ENCODE peak calls at places on chromosome 15, in six cellular contexts. A is left colon; I is CD8-positive, alpha-beta T cell; V is GM23248; Y is HEK293T; F is Right ventricle myocardium inferior. Z is an unnamed sample.

GRCh38 chr15:60001642-60002527 is 2.2 kb upstream of the FOXB1 start:
- DNase-seq in A (no peak), I (no peak), V (no peak), Y (no peak), F (no peak), Z (no peak)

GRCh38 chr15:62482715-62483429 is 317.8 kb upstream of the C2CD4B start:
- DNase-seq in A (no peak), I (no peak), V (peak), Y (peak), F (no peak), Z (peak)

GRCh38 chr15:88166330-88166993 is 90.1 kb downstream of the NTRK3 start:
- DNase-seq in A (no peak), I (no peak), V (peak), Y (peak), F (no peak), Z (no peak)

GRCh38 chr15:68986292-68986691 is 28.2 kb upstream of the NOX5 start:
- DNase-seq in A (no peak), I (no peak), V (no peak), Y (no peak), F (no peak), Z (no peak)

GRCh38 chr15:51536965-51537574 is 85.5 kb downstream of the DMXL2 start:
- DNase-seq in A (no peak), I (no peak), V (peak), Y (peak), F (no peak), Z (peak)

GRCh38 chr15:41648097-41648496 is 12.1 kb upstream of the MGA start:
- DNase-seq in A (no peak), I (no peak), V (no peak), Y (no peak), F (no peak), Z (no peak)

GRCh38 chr15:79743032-79743431 is 153.8 kb downstream of the MTHFS start:
- DNase-seq in A (no peak), I (no peak), V (peak), Y (no peak), F (no peak), Z (no peak)

GRCh38 chr15:30059771-30060170 is 23.0 kb upstream of the GOLGA8J start:
- DNase-seq in A (no peak), I (no peak), V (no peak), Y (no peak), F (no peak), Z (no peak)

GRCh38 chr15:90362936-90363212 is 10.8 kb downstream of the ZNF774 start:
- DNase-seq in A (no peak), I (no peak), V (peak), Y (no peak), F (no peak), Z (peak)

GRCh38 chr15:38072507-38073277 is 138.3 kb downstream of the TMCO5A start:
- DNase-seq in A (peak), I (no peak), V (peak), Y (peak), F (peak), Z (peak)

GRCh38 chr15:99578809-99579208 is 13.0 kb downstream of the MEF2A start:
- DNase-seq in A (no peak), I (no peak), V (peak), Y (peak), F (no peak), Z (no peak)

GRCh38 chr15:43270676-43271306 is 4.1 kb upstream of the TGM5 start:
- DNase-seq in A (no peak), I (no peak), V (no peak), Y (no peak), F (peak), Z (no peak)

GRCh38 chr15:77568960-77569646 is 63.6 kb downstream of the LINGO1 start:
- DNase-seq in A (no peak), I (no peak), V (no peak), Y (peak), F (peak), Z (peak)

GRCh38 chr15:70701891-70702568 is 61.3 kb downstream of the UACA start:
- DNase-seq in A (no peak), I (no peak), V (peak), Y (peak), F (no peak), Z (peak)

GRCh38 chr15:68580883-68581155 is 2.0 kb downstream of the CORO2B start:
- DNase-seq in A (no peak), I (no peak), V (no peak), Y (no peak), F (no peak), Z (no peak)

GRCh38 chr15:82132116-82132515 is 86.3 kb upstream of the MEX3B start:
- DNase-seq in A (no peak), I (no peak), V (peak), Y (no peak), F (no peak), Z (peak)

GRCh38 chr15:77702211-77702957 is 69.7 kb upstream of the LINGO1 start:
- DNase-seq in A (peak), I (no peak), V (peak), Y (peak), F (no peak), Z (peak)

GRCh38 chr15:63509056-63509696 is 4.8 kb downstream of the USP3 start:
- DNase-seq in A (no peak), I (no peak), V (no peak), Y (no peak), F (no peak), Z (no peak)

GRCh38 chr15:45442497-45443135 is 64.3 kb upstream of the GATM start:
- DNase-seq in A (no peak), I (no peak), V (peak), Y (no peak), F (no peak), Z (peak)

GRCh38 chr15:88834211-88834812 is 31.1 kb downstream of the ACAN start:
- DNase-seq in A (peak), I (no peak), V (peak), Y (peak), F (no peak), Z (peak)

GRCh38 chr15:34782901-34783300 is 12.4 kb downstream of the ACTC1 start:
- DNase-seq in A (no peak), I (no peak), V (no peak), Y (no peak), F (no peak), Z (no peak)

GRCh38 chr15:56428821-56429458 is 36.0 kb downstream of the MNS1 start:
- DNase-seq in A (no peak), I (no peak), V (peak), Y (peak), F (no peak), Z (peak)

GRCh38 chr15:45921376-45921775 is 286.5 kb downstream of the SQOR start:
- DNase-seq in A (peak), I (no peak), V (no peak), Y (no peak), F (no peak), Z (no peak)

GRCh38 chr15:51094606-51095569 is at the start of gene TNFAIP8L3:
- DNase-seq in A (peak), I (no peak), V (peak), Y (peak), F (peak), Z (no peak)

Z was measured in IMR-90.